ENCODE peak calls at places on chromosomes 11 and 22, in eight cellular contexts. R is KBM-7, Y is NCI-H510A, X is NCI-H2081, K is NCI-H1092, G is progenitor cell of endocrine pancreas, F is GM20000, B is HEK293T. E is an unnamed sample.

GRCh38 chr11:65489706-65490310 is 9.0 kb upstream of the MALAT1 start:
- DNase-seq in R (no peak), Y (no peak), X (no peak), K (no peak), G (no peak), F (no peak), B (no peak), E (no peak)

GRCh38 chr11:67732045-67732787 is 57.8 kb upstream of the ALDH3B2 start:
- DNase-seq in R (peak; percentile 40), Y (peak; percentile 74), X (peak; percentile 75), K (no peak), G (no peak), F (peak; percentile 32), B (peak; percentile 46), E (peak; percentile 50)

GRCh38 chr11:124518900-124519541 is 24.4 kb downstream of the OR8B12 start:
- DNase-seq in R (peak; percentile 1), Y (no peak), X (no peak), K (no peak), G (no peak), F (no peak), B (no peak), E (no peak)

GRCh38 chr11:61711037-61711436 is 30.8 kb downstream of the DAGLA start:
- DNase-seq in R (no peak), Y (no peak), X (no peak), K (no peak), G (no peak), F (no peak), B (no peak), E (no peak)

GRCh38 chr11:3169235-3169951 is 4.3 kb upstream of the OSBPL5 start:
- DNase-seq in R (peak; percentile 69), Y (no peak), X (no peak), K (no peak), G (no peak), F (no peak), B (no peak), E (no peak)

GRCh38 chr11:65833297-65834030 is at the start of gene SNX32:
- DNase-seq in R (peak; percentile 96), Y (peak; percentile 88), X (peak; percentile 86), K (peak; percentile 97), G (peak; percentile 89), F (peak; percentile 98), B (peak; percentile 98), E (peak; percentile 94)

GRCh38 chr11:6410695-6411430 is 8.0 kb downstream of the APBB1 start:
- DNase-seq in R (no peak), Y (no peak), X (no peak), K (no peak), G (no peak), F (no peak), B (no peak), E (no peak)

GRCh38 chr22:41308544-41308947 is 7.2 kb downstream of the ZC3H7B start:
- DNase-seq in R (peak; percentile 49), Y (no peak), X (no peak), K (no peak), G (no peak), F (no peak), B (no peak), E (no peak)

GRCh38 chr22:44026066-44026629 is 2.0 kb downstream of the PARVB start:
- DNase-seq in R (no peak), Y (no peak), X (no peak), K (no peak), G (no peak), F (no peak), B (no peak), E (no peak)

GRCh38 chr22:42364641-42365336 is 67.4 kb downstream of the NFAM1 start:
- DNase-seq in R (no peak), Y (no peak), X (no peak), K (peak; percentile 39), G (no peak), F (no peak), B (no peak), E (no peak)

GRCh38 chr11:77669848-77670511 is 32.4 kb upstream of the CLNS1A start:
- DNase-seq in R (no peak), Y (no peak), X (no peak), K (no peak), G (no peak), F (no peak), B (no peak), E (no peak)

GRCh38 chr11:110472858-110473257 is 43.1 kb downstream of the FDX1 start:
- DNase-seq in R (no peak), Y (no peak), X (no peak), K (no peak), G (no peak), F (no peak), B (no peak), E (no peak)

GRCh38 chr11:10398525-10398924 is 56.5 kb upstream of the AMPD3 start:
- DNase-seq in R (peak; percentile 51), Y (no peak), X (no peak), K (no peak), G (no peak), F (no peak), B (no peak), E (no peak)

GRCh38 chr11:57779275-57779674 is 17.7 kb downstream of the CTNND1 start:
- DNase-seq in R (no peak), Y (no peak), X (no peak), K (no peak), G (no peak), F (no peak), B (no peak), E (no peak)

GRCh38 chr22:48653929-48654328 is 1173.7 kb downstream of the BRD1 start:
- DNase-seq in R (no peak), Y (no peak), X (no peak), K (no peak), G (no peak), F (no peak), B (no peak), E (no peak)

GRCh38 chr11:63872833-63873201 is 33.9 kb downstream of the MARK2 start:
- DNase-seq in R (no peak), Y (no peak), X (no peak), K (no peak), G (no peak), F (no peak), B (no peak), E (no peak)

GRCh38 chr11:45565589-45565988 is 99.8 kb downstream of the CHST1 start:
- DNase-seq in R (no peak), Y (no peak), X (no peak), K (no peak), G (no peak), F (no peak), B (no peak), E (no peak)

GRCh38 chr11:100403817-100404216 is 283.3 kb upstream of the ARHGAP42 start:
- DNase-seq in R (no peak), Y (no peak), X (no peak), K (no peak), G (no peak), F (no peak), B (no peak), E (no peak)

GRCh38 chr11:111334495-111335123 is 36.3 kb downstream of the POU2AF3 start:
- DNase-seq in R (no peak), Y (peak; percentile 61), X (peak; percentile 92), K (peak; percentile 93), G (no peak), F (no peak), B (no peak), E (no peak)

GRCh38 chr11:125464266-125464662 is 31.8 kb downstream of the FEZ1 start:
- DNase-seq in R (no peak), Y (no peak), X (no peak), K (no peak), G (no peak), F (no peak), B (no peak), E (no peak)

GRCh38 chr22:23522642-23523251 is 57.3 kb downstream of the IGLL1 start:
- DNase-seq in R (no peak), Y (no peak), X (no peak), K (peak; percentile 55), G (no peak), F (no peak), B (peak; percentile 42), E (peak; percentile 30)

GRCh38 chr11:94776351-94777321 is 8.5 kb downstream of the AMOTL1 start:
- DNase-seq in R (peak; percentile 43), Y (peak; percentile 35), X (peak; percentile 72), K (peak; percentile 60), G (no peak), F (no peak), B (no peak), E (no peak)

GRCh38 chr11:110029714-110030113 is 63.5 kb upstream of the ZC3H12C start:
- DNase-seq in R (no peak), Y (no peak), X (no peak), K (no peak), G (no peak), F (no peak), B (no peak), E (no peak)

GRCh38 chr22:16963189-16963945 is 44.7 kb downstream of the GAB4 start:
- DNase-seq in R (no peak), Y (no peak), X (no peak), K (no peak), G (no peak), F (peak; percentile 3), B (peak; percentile 6), E (no peak)

GRCh38 chr22:47197735-47198500 is 435.5 kb downstream of the TBC1D22A start:
- DNase-seq in R (no peak), Y (no peak), X (no peak), K (no peak), G (no peak), F (no peak), B (no peak), E (no peak)

GRCh38 chr11:69297225-69297925 is 3.4 kb downstream of the MYEOV start:
- DNase-seq in R (peak; percentile 99), Y (peak; percentile 18), X (no peak), K (peak; percentile 34), G (no peak), F (peak; percentile 85), B (peak; percentile 58), E (peak; percentile 80)

GRCh38 chr22:22745225-22746060 is 101.0 kb downstream of the GGTLC2 start:
- DNase-seq in R (peak; percentile 32), Y (no peak), X (no peak), K (no peak), G (peak; percentile 48), F (peak; percentile 46), B (peak; percentile 55), E (peak; percentile 44)

GRCh38 chr11:68773521-68774187 is 22.3 kb upstream of the TESMIN start:
- DNase-seq in R (no peak), Y (no peak), X (no peak), K (no peak), G (no peak), F (no peak), B (no peak), E (no peak)

GRCh38 chr11:98260983-98261382 is 759.8 kb upstream of the CNTN5 start:
- DNase-seq in R (no peak), Y (no peak), X (no peak), K (no peak), G (no peak), F (no peak), B (no peak), E (no peak)